ENCODE peak calls at places on chromosomes 3 and 15, in eight cellular contexts. C, O, E, J, Q, W, H and U are unnamed samples.

GRCh38 chr15:58043192-58043903 is 22.2 kb downstream of the ALDH1A2 start:
- DNase-seq in C (peak; percentile 52), O (peak; percentile 49), E (no peak), J (peak; percentile 39), Q (peak; percentile 47), W (no peak), H (peak; percentile 45), U (peak; percentile 60)

GRCh38 chr15:82139823-82140268 is 94.0 kb upstream of the MEX3B start:
- DNase-seq in C (no peak), O (peak; percentile 56), E (no peak), J (peak; percentile 70), Q (peak; percentile 67), W (no peak), H (no peak), U (peak; percentile 77)

GRCh38 chr3:41710646-41711388 is 251.1 kb downstream of the ULK4 start:
- DNase-seq in C (peak; percentile 51), O (peak; percentile 13), E (no peak), J (peak; percentile 83), Q (peak; percentile 83), W (no peak), H (no peak), U (peak; percentile 77)

GRCh38 chr15:50452927-50453326 is 28.7 kb downstream of the USP8 start:
- DNase-seq in C (no peak), O (no peak), E (no peak), J (peak; percentile 59), Q (peak; percentile 44), W (no peak), H (no peak), U (peak; percentile 38)

GRCh38 chr3:156978471-156978961 is 152.4 kb downstream of the LEKR1 start:
- DNase-seq in C (no peak), O (no peak), E (no peak), J (peak; percentile 27), Q (peak; percentile 25), W (no peak), H (no peak), U (peak; percentile 5)

GRCh38 chr3:158936530-158937113 is 134.8 kb downstream of the MFSD1 start:
- DNase-seq in C (no peak), O (peak; percentile 1), E (no peak), J (no peak), Q (no peak), W (no peak), H (peak; percentile 94), U (no peak)

GRCh38 chr3:180402463-180403073 is 199.4 kb upstream of the TTC14 start:
- DNase-seq in C (no peak), O (no peak), E (no peak), J (no peak), Q (peak; percentile 35), W (no peak), H (no peak), U (peak; percentile 19)

GRCh38 chr3:24101676-24102168 is 156.6 kb downstream of the NR1D2 start:
- DNase-seq in C (no peak), O (no peak), E (no peak), J (no peak), Q (peak; percentile 36), W (no peak), H (no peak), U (peak; percentile 50)

GRCh38 chr3:169234595-169234994 is 428.9 kb downstream of the MECOM start:
- DNase-seq in C (no peak), O (no peak), E (no peak), J (no peak), Q (no peak), W (no peak), H (no peak), U (no peak)

GRCh38 chr15:89812126-89812846 is 2.4 kb downstream of the ANPEP start:
- DNase-seq in C (peak; percentile 78), O (peak; percentile 31), E (no peak), J (no peak), Q (peak; percentile 87), W (no peak), H (no peak), U (peak; percentile 60)

GRCh38 chr15:90869601-90870353 is 1.4 kb downstream of the FURIN start:
- DNase-seq in C (peak; percentile 84), O (peak; percentile 73), E (no peak), J (peak; percentile 84), Q (peak; percentile 88), W (peak; percentile 84), H (no peak), U (peak; percentile 90)

GRCh38 chr15:75663931-75664421 is 16.3 kb downstream of the SNX33 start:
- DNase-seq in C (no peak), O (no peak), E (no peak), J (no peak), Q (no peak), W (no peak), H (no peak), U (no peak)

GRCh38 chr3:184230603-184231528 is 1.5 kb downstream of the VWA5B2 start:
- DNase-seq in C (no peak), O (no peak), E (no peak), J (no peak), Q (no peak), W (no peak), H (no peak), U (no peak)

GRCh38 chr3:137079572-137079971 is 121.8 kb downstream of the IL20RB start:
- DNase-seq in C (no peak), O (no peak), E (no peak), J (no peak), Q (no peak), W (no peak), H (no peak), U (no peak)

GRCh38 chr3:137081711-137082110 is 123.9 kb downstream of the IL20RB start:
- DNase-seq in C (no peak), O (no peak), E (no peak), J (no peak), Q (no peak), W (no peak), H (peak; percentile 10), U (no peak)

GRCh38 chr3:137084579-137084978 is 126.8 kb downstream of the IL20RB start:
- DNase-seq in C (no peak), O (no peak), E (no peak), J (no peak), Q (no peak), W (no peak), H (no peak), U (no peak)
- TF ChIP-seq CTCF in C (no peak), O (no peak), E (no peak), J (no peak), Q (no peak), W (no peak), H (no peak), U (no peak)

GRCh38 chr15:62637498-62637897 is 405.0 kb upstream of the TPM1 start:
- DNase-seq in C (no peak), O (no peak), E (no peak), J (no peak), Q (no peak), W (no peak), H (peak; percentile 91), U (no peak)

GRCh38 chr15:62638220-62638619 is 404.3 kb upstream of the TPM1 start:
- DNase-seq in C (no peak), O (no peak), E (peak; percentile 66), J (no peak), Q (no peak), W (no peak), H (no peak), U (no peak)

GRCh38 chr15:62639906-62640605 is 402.5 kb upstream of the TPM1 start:
- DNase-seq in C (no peak), O (no peak), E (no peak), J (no peak), Q (no peak), W (no peak), H (no peak), U (no peak)

GRCh38 chr15:62639432-62639831 is 403.1 kb upstream of the TPM1 start:
- DNase-seq in C (no peak), O (no peak), E (no peak), J (no peak), Q (no peak), W (no peak), H (no peak), U (no peak)

DNA sequence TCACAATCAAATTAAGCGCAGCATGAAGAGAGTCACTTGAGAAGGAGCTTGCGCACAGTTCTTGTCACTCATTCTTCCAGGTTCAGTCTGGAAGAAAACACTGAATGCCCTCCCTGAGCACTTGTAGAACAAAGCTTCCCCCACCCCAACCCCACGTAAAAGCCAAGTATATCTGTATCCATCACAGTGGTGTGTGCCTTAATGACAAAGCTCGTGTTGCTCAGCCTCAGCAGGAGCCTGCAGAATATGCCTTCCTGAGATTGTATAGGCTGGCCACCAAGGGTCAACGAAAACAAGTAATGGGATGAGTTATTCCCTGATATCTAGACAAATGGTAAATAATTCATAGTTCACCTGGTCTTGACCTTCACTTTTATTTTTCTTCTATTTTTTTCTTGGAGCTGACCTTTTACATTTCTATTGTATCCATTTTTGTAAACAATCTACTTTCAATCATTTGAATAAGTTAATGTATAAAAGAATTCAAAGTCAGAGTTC is 405.7 kb upstream of the TPM1 start:
- DNase-seq in C (no peak), O (no peak), E (no peak), J (no peak), Q (no peak), W (no peak), H (peak; percentile 24), U (no peak)
- H3K4me3 ChIP-seq in C (no peak overlapping the region), O (no peak overlapping the region), E (no peak overlapping the region), J (no peak overlapping the region), Q (no peak overlapping the region), W (no peak overlapping the region), H (no peak overlapping the region), U (no peak overlapping the region)

GRCh38 chr15:64009798-64010241 is 36.5 kb downstream of the DAPK2 start:
- DNase-seq in C (no peak), O (no peak), E (no peak), J (peak; percentile 16), Q (peak; percentile 50), W (no peak), H (no peak), U (peak; percentile 22)

GRCh38 chr15:64009241-64009640 is 37.0 kb downstream of the DAPK2 start:
- DNase-seq in C (peak; percentile 72), O (no peak), E (no peak), J (no peak), Q (peak; percentile 53), W (no peak), H (no peak), U (peak; percentile 44)

GRCh38 chr15:64013179-64014043 is 32.9 kb downstream of the DAPK2 start:
- DNase-seq in C (no peak), O (no peak), E (no peak), J (no peak), Q (no peak), W (no peak), H (no peak), U (peak; percentile 37)

GRCh38 chr15:64008177-64008576 is 38.1 kb downstream of the DAPK2 start:
- DNase-seq in C (no peak), O (no peak), E (no peak), J (no peak), Q (no peak), W (no peak), H (no peak), U (no peak)

GRCh38 chr15:64010719-64011118 is 35.6 kb downstream of the DAPK2 start:
- DNase-seq in C (peak; percentile 69), O (peak; percentile 49), E (no peak), J (peak; percentile 62), Q (peak; percentile 81), W (peak; percentile 92), H (no peak), U (peak; percentile 51)
- TF ChIP-seq CTCF in C (no peak), O (no peak), E (no peak), J (no peak), Q (no peak), W (peak; percentile 36), H (no peak), U (no peak)

DNA sequence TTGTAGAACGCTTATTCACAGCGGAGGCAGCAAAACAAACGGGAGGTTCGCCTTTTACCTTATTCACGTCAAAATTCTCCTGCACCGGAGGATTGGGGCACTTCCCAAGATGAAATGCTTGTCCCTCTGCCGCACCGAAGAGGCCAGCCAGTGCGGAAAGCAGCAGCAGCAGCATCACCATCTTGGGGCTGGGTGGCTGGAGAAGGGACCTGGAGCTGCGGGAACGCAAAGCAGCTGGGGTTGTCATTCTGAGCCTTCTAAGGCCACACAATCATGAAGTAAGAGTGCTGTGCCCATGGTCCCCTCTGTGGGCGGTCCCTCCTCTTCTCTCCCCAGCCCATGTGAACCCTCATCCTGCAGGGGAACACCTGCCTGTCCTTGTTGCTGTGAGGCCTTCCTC is 4.5 kb downstream of the APOD start:
- DNase-seq in C (no peak), O (no peak), E (no peak), J (no peak), Q (no peak), W (no peak), H (no peak), U (no peak)
- H3K4me3 ChIP-seq in C (no peak overlapping the region), O (no peak overlapping the region), E (no peak overlapping the region), J (no peak overlapping the region), Q (no peak overlapping the region), W (no peak overlapping the region), H (no peak overlapping the region), U (no peak overlapping the region)